ENCODE peak calls at places on chromosomes 1 and 21, in eight cellular contexts. Z, V, G, H, K, Q, C and M are unnamed samples.

GRCh38 chr1:7427901-7428300 is 343.2 kb upstream of the VAMP3 start:
- DNase-seq in Z (no peak), V (no peak), G (no peak), H (no peak), K (no peak), Q (no peak), C (peak; percentile 42), M (no peak)

GRCh38 chr1:58858344-58858673 is 74.5 kb upstream of the JUN start:
- DNase-seq in Z (no peak), V (no peak), G (no peak), H (no peak), K (no peak), Q (peak; percentile 52), C (no peak), M (no peak)

GRCh38 chr1:18166341-18166740 is 58.7 kb downstream of the IGSF21 start:
- DNase-seq in Z (no peak), V (no peak), G (no peak), H (no peak), K (no peak), Q (no peak), C (no peak), M (no peak)

GRCh38 chr1:54800899-54801759 is at the start of gene TTC22:
- DNase-seq in Z (peak; percentile 83), V (peak; percentile 24), G (peak; percentile 80), H (peak; percentile 63), K (peak; percentile 60), Q (peak; percentile 45), C (no peak), M (peak; percentile 72)

GRCh38 chr1:74766579-74766978 is 33.6 kb downstream of the TYW3 start:
- DNase-seq in Z (no peak), V (no peak), G (no peak), H (no peak), K (no peak), Q (no peak), C (no peak), M (no peak)

GRCh38 chr1:155983191-155984023 is 5.1 kb upstream of the ARHGEF2 start:
- DNase-seq in Z (peak; percentile 73), V (peak; percentile 77), G (peak; percentile 74), H (peak; percentile 95), K (peak; percentile 95), Q (no peak), C (no peak), M (peak; percentile 67)

GRCh38 chr1:115929846-115930245 is 46.5 kb upstream of the SLC22A15 start:
- DNase-seq in Z (no peak), V (no peak), G (no peak), H (no peak), K (peak; percentile 85), Q (no peak), C (no peak), M (peak; percentile 63)

GRCh38 chr21:14531927-14532326 is 14.2 kb downstream of the SAMSN1 start:
- DNase-seq in Z (no peak), V (no peak), G (no peak), H (no peak), K (no peak), Q (no peak), C (no peak), M (no peak)

GRCh38 chr1:84073266-84073665 is 70.8 kb upstream of the PRKACB start:
- DNase-seq in Z (no peak), V (no peak), G (no peak), H (peak; percentile 12), K (peak; percentile 23), Q (no peak), C (no peak), M (no peak)

GRCh38 chr1:44643721-44644330 is 30.5 kb downstream of the TMEM53 start:
- DNase-seq in Z (no peak), V (no peak), G (no peak), H (no peak), K (no peak), Q (no peak), C (no peak), M (no peak)

GRCh38 chr1:88998716-88999115 is 6.3 kb upstream of the KYAT3 start:
- DNase-seq in Z (no peak), V (peak; percentile 49), G (peak; percentile 85), H (peak; percentile 93), K (peak; percentile 70), Q (peak; percentile 61), C (peak; percentile 69), M (peak; percentile 60)

GRCh38 chr1:32984090-32984828 is 19.6 kb upstream of the RNF19B start:
- DNase-seq in Z (peak; percentile 83), V (no peak), G (peak; percentile 85), H (no peak), K (peak; percentile 67), Q (no peak), C (no peak), M (no peak)

GRCh38 chr1:205473966-205474365 is 18.1 kb upstream of the BLACAT1 start:
- DNase-seq in Z (no peak), V (no peak), G (no peak), H (no peak), K (no peak), Q (no peak), C (no peak), M (no peak)
- H2AFZ ChIP-seq in Z (no peak overlapping the region), V (no peak overlapping the region), G (no peak overlapping the region), H (no peak overlapping the region), K (no peak overlapping the region), Q (no peak overlapping the region), C (no peak overlapping the region), M (no peak overlapping the region)

DNA sequence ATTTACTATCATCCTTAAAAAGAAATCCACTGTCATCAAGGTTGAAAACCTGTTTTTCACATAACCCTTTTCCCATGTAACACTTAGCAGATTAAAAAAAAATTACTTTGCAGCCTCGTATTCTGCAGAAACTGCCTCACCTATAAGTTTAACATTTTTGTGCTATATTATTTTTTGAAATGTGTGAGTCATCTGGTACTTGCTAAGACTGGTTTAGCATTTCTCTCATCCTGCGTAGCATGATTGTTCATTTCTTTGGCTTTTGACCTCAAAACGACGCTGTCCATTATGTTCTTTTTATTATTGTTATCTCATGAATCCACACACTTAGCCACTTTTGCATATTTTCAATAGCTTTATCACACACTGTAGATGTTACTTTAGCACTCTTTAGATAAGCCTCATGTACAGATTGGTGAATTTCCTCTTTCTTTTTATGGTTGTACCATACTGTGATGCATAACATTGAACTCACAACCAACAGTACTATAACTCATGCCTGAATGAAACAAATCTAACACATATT is 1005.0 kb upstream of the NCAM2 start:
- DNase-seq in Z (no peak), V (no peak), G (no peak), H (no peak), K (no peak), Q (no peak), C (peak; percentile 58), M (no peak)
- H2AFZ ChIP-seq in Z (no peak overlapping the region), V (no peak overlapping the region), G (no peak overlapping the region), H (no peak overlapping the region), K (no peak overlapping the region), Q (no peak overlapping the region), C (peak overlapping the region; percentile 20), M (no peak overlapping the region)

GRCh38 chr1:93042134-93042821 is 36.8 kb upstream of the MTF2 start:
- DNase-seq in Z (no peak), V (no peak), G (no peak), H (peak; percentile 76), K (no peak), Q (no peak), C (no peak), M (no peak)
- H2AFZ ChIP-seq in Z (no peak overlapping the region), V (no peak overlapping the region), G (peak overlapping the region; percentile 78), H (peak overlapping the region; percentile 28), K (no peak overlapping the region), Q (no peak overlapping the region), C (no peak overlapping the region), M (no peak overlapping the region)

GRCh38 chr1:207670997-207671396 is 26.1 kb downstream of the CR1L start:
- DNase-seq in Z (no peak), V (no peak), G (no peak), H (no peak), K (no peak), Q (peak; percentile 30), C (no peak), M (no peak)
- H2AFZ ChIP-seq in Z (no peak overlapping the region), V (no peak overlapping the region), G (no peak overlapping the region), H (no peak overlapping the region), K (no peak overlapping the region), Q (no peak overlapping the region), C (no peak overlapping the region), M (no peak overlapping the region)

GRCh38 chr1:213125686-213126085 is 74.6 kb downstream of the RPS6KC1 start:
- DNase-seq in Z (no peak), V (no peak), G (no peak), H (no peak), K (no peak), Q (no peak), C (peak; percentile 50), M (no peak)
- H2AFZ ChIP-seq in Z (no peak overlapping the region), V (no peak overlapping the region), G (no peak overlapping the region), H (no peak overlapping the region), K (no peak overlapping the region), Q (no peak overlapping the region), C (no peak overlapping the region), M (no peak overlapping the region)

GRCh38 chr1:53395671-53396215 is 63.5 kb upstream of the DMRTB1 start:
- DNase-seq in Z (no peak), V (no peak), G (no peak), H (no peak), K (no peak), Q (no peak), C (no peak), M (no peak)

GRCh38 chr1:53396563-53397268 is 62.5 kb upstream of the DMRTB1 start:
- DNase-seq in Z (no peak), V (no peak), G (no peak), H (no peak), K (no peak), Q (no peak), C (no peak), M (no peak)

GRCh38 chr1:53400761-53401379 is 58.3 kb upstream of the DMRTB1 start:
- DNase-seq in Z (peak; percentile 14), V (no peak), G (no peak), H (no peak), K (no peak), Q (no peak), C (no peak), M (no peak)

GRCh38 chr1:53398091-53398490 is 61.1 kb upstream of the DMRTB1 start:
- DNase-seq in Z (peak; percentile 13), V (no peak), G (no peak), H (no peak), K (peak; percentile 32), Q (no peak), C (no peak), M (no peak)

DNA sequence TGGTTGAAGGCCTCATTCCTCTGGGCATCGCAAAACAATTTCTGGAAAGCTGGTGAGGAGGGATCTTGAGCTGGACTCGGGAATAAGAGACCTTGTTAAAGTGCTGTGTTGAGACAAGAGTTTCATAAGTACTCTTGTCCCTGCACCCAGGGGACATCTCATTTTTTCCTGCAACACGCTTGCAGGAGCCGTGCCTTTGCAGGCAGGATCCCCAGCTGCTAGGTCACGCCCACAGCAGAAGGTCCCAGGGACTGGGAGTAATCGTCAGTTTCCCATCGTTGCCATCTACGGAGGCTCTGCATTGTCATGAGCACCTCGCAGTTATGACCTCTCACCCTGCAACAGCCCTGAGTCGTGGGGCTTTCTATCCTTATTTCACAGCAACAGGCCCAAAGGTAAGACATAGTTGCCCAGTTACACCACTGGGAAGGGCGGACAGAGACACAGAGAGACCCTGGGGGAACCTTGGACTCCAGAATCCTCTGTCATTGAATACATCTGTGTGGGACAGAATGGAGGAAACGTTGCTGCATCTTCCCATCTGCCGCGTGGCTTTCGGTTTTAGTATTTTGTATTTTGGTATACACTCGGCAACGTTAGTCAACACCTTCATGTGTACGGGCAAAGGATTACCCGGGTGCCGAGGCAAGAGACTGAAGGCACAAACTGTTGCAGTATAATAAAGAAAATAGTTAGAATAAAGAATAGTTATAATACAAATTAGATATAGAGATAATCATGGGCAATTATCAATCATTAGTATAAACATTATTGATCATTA is 60.4 kb upstream of the DMRTB1 start:
- DNase-seq in Z (peak; percentile 18), V (no peak), G (no peak), H (no peak), K (no peak), Q (no peak), C (no peak), M (no peak)
- H2AFZ ChIP-seq in Z (no peak overlapping the region), V (no peak overlapping the region), G (no peak overlapping the region), H (no peak overlapping the region), K (no peak overlapping the region), Q (no peak overlapping the region), C (no peak overlapping the region), M (no peak overlapping the region)